ENCODE peak calls at places on chromosome 2, in four cellular contexts. P, A, B and Z are unnamed samples. For H3K4me1, the result is how much of the 10 kb centered on the place peaks cover.

GRCh38 chr2:165587335-165587938 is 117.9 kb downstream of the CSRNP3 start:
- DNase-seq in P (no peak), A (no peak), B (no peak), Z (no peak)

GRCh38 chr2:23782647-23783046 is 144.3 kb downstream of the ATAD2B start:
- DNase-seq in P (no peak), A (no peak), B (no peak), Z (no peak)

GRCh38 chr2:212135739-212136138 is 402.9 kb downstream of the ERBB4 start:
- DNase-seq in P (no peak), A (no peak), B (peak), Z (no peak)

GRCh38 chr2:220510668-220511067 is 883.2 kb downstream of the SLC4A3 start:
- DNase-seq in P (no peak), A (no peak), B (no peak), Z (no peak)

GRCh38 chr2:113965644-113966043 is 75.8 kb downstream of the ACTR3 start:
- DNase-seq in P (no peak), A (no peak), B (peak), Z (no peak)

GRCh38 chr2:54704688-54705605 is 18.5 kb upstream of the EML6 start:
- DNase-seq in P (no peak), A (no peak), B (peak), Z (no peak)

GRCh38 chr2:35871672-35872071 is 483.9 kb upstream of the CRIM1 start:
- DNase-seq in P (no peak), A (no peak), B (peak), Z (no peak)

GRCh38 chr2:217223222-217223930 is 363.5 kb upstream of the TNP1 start:
- DNase-seq in P (no peak), A (no peak), B (peak), Z (no peak)

GRCh38 chr2:182320106-182320505 is 106.7 kb downstream of the PDE1A start:
- DNase-seq in P (no peak), A (no peak), B (no peak), Z (no peak)

GRCh38 chr2:189782221-189782671 is 1.9 kb downstream of the ORMDL1 start:
- DNase-seq in P (no peak), A (no peak), B (no peak), Z (no peak)

GRCh38 chr2:34365937-34366336 is 766.8 kb upstream of the FAM98A start:
- DNase-seq in P (no peak), A (no peak), B (no peak), Z (no peak)

GRCh38 chr2:119011162-119011909 is 69.3 kb downstream of the MARCO start:
- DNase-seq in P (no peak), A (peak), B (peak), Z (peak)

GRCh38 chr2:10536569-10537133 is 88.5 kb upstream of the ODC1 start:
- DNase-seq in P (no peak), A (no peak), B (peak), Z (no peak)

GRCh38 chr2:180970052-180970451 is 10.4 kb upstream of the UBE2E3 start:
- DNase-seq in P (no peak), A (no peak), B (no peak), Z (no peak)

GRCh38 chr2:151907286-151907932 is 79.2 kb upstream of the ARL5A start:
- DNase-seq in P (no peak), A (no peak), B (no peak), Z (no peak)

GRCh38 chr2:129709956-129710598 is 269.4 kb upstream of the RAB6C start:
- DNase-seq in P (no peak), A (no peak), B (no peak), Z (no peak)

GRCh38 chr2:54308186-54308585 is 52.2 kb upstream of the TSPYL6 start:
- DNase-seq in P (no peak), A (no peak), B (no peak), Z (no peak)

GRCh38 chr2:222518570-222519381 is 94.4 kb downstream of the SGPP2 start:
- DNase-seq in P (peak), A (no peak), B (no peak), Z (no peak)

GRCh38 chr2:200376422-200377142 is 70.1 kb downstream of the SPATS2L start:
- DNase-seq in P (no peak), A (peak), B (no peak), Z (peak)

GRCh38 chr2:62539892-62540785 is 34.1 kb upstream of the TMEM17 start:
- DNase-seq in P (no peak), A (no peak), B (peak), Z (no peak)

GRCh38 chr2:202261531-202261930 is 4.0 kb upstream of the NOP58 start:
- DNase-seq in P (no peak), A (no peak), B (peak), Z (no peak)

GRCh38 chr2:240819404-240820013 is 510 bp downstream of the KIF1A start:
- DNase-seq in P (no peak), A (peak), B (no peak), Z (no peak)

GRCh38 chr2:234463626-234464290 is 33.1 kb downstream of the ARL4C start:
- DNase-seq in P (no peak), A (no peak), B (peak), Z (no peak)

GRCh38 chr2:141598982-141599381 is 531.8 kb downstream of the LRP1B start:
- DNase-seq in P (no peak), A (no peak), B (no peak), Z (no peak)

GRCh38 chr2:40224321-40224720 is 227.6 kb downstream of the SLC8A1 start:
- DNase-seq in P (no peak), A (no peak), B (no peak), Z (no peak)

GRCh38 chr2:159683804-159684203 is 28.5 kb upstream of the MARCHF7 start:
- DNase-seq in P (no peak), A (no peak), B (no peak), Z (no peak)

GRCh38 chr2:118065015-118065666 is 23.1 kb upstream of the INSIG2 start:
- DNase-seq in P (no peak), A (no peak), B (no peak), Z (no peak)

GRCh38 chr2:11677146-11678055 is 7.4 kb upstream of the NTSR2 start:
- DNase-seq in P (no peak), A (peak), B (no peak), Z (peak)

GRCh38 chr2:112147796-112148195 is 9.6 kb downstream of the FBLN7 start:
- DNase-seq in P (no peak), A (no peak), B (no peak), Z (no peak)

GRCh38 chr2:16044946-16045456 is 104.7 kb downstream of the MYCN start:
- DNase-seq in P (no peak), A (no peak), B (no peak), Z (no peak)

GRCh38 chr2:86054539-86055082 is 51.1 kb downstream of the POLR1A start:
- DNase-seq in P (no peak), A (no peak), B (no peak), Z (no peak)

GRCh38 chr2:114254875-114255274 is 187.6 kb upstream of the DPP10 start:
- DNase-seq in P (no peak), A (no peak), B (no peak), Z (no peak)

GRCh38 chr2:24489465-24489864 is 1.6 kb upstream of the NCOA1 start:
- DNase-seq in P (no peak), A (no peak), B (no peak), Z (no peak)

GRCh38 chr2:227876536-227876882 is 5.1 kb downstream of the DAW1 start:
- DNase-seq in P (no peak), A (no peak), B (peak), Z (no peak)

GRCh38 chr2:68734688-68735525 is at the start of gene ARHGAP25:
- DNase-seq in P (peak), A (no peak), B (no peak), Z (no peak)

GRCh38 chr2:241545523-241546473 is 12.7 kb upstream of the BOK start:
- DNase-seq in P (no peak), A (no peak), B (no peak), Z (no peak)

GRCh38 chr2:124315221-124315880 is 290.3 kb downstream of the CNTNAP5 start:
- DNase-seq in P (no peak), A (no peak), B (no peak), Z (no peak)

GRCh38 chr2:12649602-12650400 is 66.9 kb upstream of the TRIB2 start:
- DNase-seq in P (peak), A (peak), B (no peak), Z (no peak)

GRCh38 chr2:2056531-2056930 is 274.5 kb downstream of the MYT1L start:
- DNase-seq in P (no peak), A (no peak), B (no peak), Z (no peak)

GRCh38 chr2:2059199-2059598 is 271.9 kb downstream of the MYT1L start:
- DNase-seq in P (no peak), A (no peak), B (no peak), Z (no peak)

GRCh38 chr2:2060431-2060830 is 270.6 kb downstream of the MYT1L start:
- DNase-seq in P (no peak), A (no peak), B (no peak), Z (no peak)

GRCh38 chr2:2057125-2057721 is 273.9 kb downstream of the MYT1L start:
- DNase-seq in P (peak), A (peak), B (peak), Z (peak)

GRCh38 chr2:2061091-2061696 is 269.9 kb downstream of the MYT1L start:
- DNase-seq in P (no peak), A (no peak), B (no peak), Z (no peak)
- H3K27ac ChIP-seq in P (no peak), A (no peak), B (no peak), Z (no peak)

DNA sequence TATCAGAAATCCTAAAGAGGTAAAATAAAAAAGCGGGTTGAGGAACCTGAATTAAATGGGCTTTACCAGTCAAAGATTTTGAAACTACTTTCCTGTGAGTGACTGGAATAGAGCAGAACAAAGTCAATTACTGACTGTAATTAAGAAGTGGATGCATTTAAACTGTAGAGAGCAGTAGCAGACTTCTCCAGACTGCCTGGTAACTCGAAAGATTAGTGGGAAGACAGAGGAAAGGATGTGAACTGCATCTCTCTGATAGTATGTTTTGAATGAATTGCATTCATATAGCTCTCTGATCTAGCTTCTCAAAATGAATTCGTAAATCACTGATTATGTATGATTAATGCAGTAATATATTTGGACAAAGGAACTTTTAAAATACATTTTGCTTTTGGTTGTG is 303.9 kb downstream of the ARHGAP15 start:
- DNase-seq in P (no peak), A (no peak), B (no peak), Z (no peak)
- TF ChIP-seq CTCF in P (peak), A (peak), B (no peak), Z (no peak)

GRCh38 chr2:53091183-53091582 is 676.4 kb upstream of the CHAC2 start:
- DNase-seq in P (no peak), A (no peak), B (no peak), Z (no peak)
- H3K4me1 ChIP-seq in P (under half), A (under half), B (under half), Z (under half)

DNA sequence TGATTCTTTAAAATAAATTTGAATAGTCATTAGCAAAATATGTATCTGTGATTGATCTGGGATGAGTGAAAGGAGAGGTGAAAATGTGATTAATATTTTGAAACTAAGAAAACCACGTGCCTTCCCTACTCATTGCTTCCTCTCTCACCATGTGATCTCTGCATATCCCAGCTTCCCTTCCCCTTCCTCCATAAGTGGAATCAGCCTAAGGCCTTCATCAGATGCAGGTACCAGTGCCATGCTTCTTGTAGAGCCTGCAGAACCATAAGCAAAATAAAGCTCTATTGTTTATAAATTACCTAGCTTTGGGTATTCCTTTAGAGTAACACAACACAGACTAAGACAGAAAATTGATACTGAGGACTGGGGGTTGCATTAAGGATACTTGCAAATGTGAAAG is 11.2 kb upstream of the STAT1 start:
- DNase-seq in P (no peak), A (no peak), B (no peak), Z (no peak)
- H3K27ac ChIP-seq in P (no peak), A (no peak), B (no peak), Z (no peak)

DNA sequence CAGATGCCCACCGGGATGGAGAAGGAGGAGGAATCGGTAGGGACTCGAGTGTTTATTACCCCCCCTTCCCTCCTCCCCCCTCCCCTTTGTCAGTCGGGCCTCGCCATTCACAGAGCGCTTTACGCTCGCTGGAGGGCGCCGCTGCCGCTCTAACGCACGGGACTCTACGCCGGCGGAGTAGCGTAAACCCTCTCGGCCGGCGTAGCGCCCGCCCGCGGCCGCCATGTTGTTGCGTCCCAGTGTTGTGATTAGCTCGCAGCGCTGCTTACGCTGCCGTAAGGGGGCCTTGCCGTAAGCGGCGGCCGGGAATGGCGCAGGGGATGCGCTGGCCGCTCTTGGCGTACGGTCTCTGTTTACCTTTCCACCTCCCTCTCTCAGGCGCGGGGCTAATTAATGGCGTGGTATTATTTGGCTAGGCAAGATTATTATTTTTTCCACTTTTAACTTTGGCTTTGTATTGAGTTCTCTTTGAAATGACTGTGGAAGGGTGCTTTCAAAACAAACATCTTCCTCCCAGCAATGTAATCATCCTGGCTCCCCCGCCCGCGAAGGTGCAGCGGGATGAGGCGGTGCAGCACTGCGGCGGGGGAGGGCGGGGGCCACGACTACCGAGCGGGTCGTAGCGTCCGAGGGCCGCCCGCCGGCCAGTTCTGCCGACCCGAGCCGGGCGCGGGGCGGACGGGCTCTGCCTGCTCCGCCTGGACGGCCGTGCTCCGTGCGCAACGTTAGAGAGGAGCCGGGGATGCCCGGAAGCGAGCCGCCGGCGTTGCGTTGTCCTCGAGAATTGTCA is 779 bp downstream of the EPC2 start:
- DNase-seq in P (peak), A (peak), B (peak), Z (peak)
- TF ChIP-seq CTCF in P (peak), A (peak), B (no peak), Z (peak)

DNA sequence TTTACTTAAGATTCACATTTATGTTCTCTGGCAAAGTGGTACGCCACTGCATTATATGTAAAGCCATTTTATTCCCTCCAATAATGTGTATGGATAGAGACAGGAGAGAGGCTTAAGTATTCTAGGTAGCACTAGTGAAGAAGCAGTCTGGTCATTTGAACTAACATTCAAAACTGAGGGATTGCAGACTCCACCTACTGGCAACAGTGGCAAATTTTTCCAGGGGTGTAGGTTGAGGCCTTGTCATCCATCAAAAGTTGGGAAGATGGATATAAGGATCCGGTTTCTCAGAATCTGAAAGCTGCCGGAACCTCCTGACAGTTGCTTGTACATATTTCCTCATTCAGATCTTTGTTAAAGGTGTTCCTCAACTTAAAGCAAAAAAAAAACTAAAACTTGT is 465.5 kb upstream of the FSHR start:
- DNase-seq in P (no peak), A (no peak), B (peak), Z (no peak)
- H3K4me1 ChIP-seq in P (under half), A (under half), B (under half), Z (under half)

DNA sequence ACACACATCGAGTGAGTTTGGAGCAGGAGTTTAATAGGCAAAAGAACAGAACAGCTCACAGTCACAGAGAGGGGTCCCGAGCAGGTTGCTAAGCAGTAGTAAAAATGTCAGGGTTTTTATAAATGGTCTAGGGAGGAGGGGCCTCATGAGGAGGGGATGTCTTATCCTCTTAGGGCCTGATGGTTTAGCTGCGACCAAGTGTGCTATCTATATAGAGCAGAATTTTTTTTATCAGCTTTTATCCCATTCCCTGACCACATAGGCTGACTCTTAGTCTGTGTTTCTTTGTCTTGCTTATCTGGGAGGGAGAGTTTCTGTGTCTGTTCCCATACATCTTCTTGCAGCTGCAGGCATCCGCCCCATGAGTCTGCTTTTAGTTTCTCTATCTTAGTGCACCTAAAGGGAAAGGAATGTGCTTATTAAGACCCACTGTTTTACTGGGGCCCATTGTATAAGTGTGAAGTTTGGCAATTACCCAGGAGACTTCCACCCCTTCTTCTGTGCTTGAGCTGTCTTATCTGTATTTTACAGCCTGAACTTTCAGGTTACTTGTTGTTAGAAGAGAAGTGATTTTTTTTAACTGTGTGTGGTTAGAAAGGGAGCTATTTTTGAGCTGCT is 30.4 kb upstream of the GMCL1 start:
- DNase-seq in P (no peak), A (no peak), B (no peak), Z (no peak)
- H3K27ac ChIP-seq in P (peak), A (peak), B (peak), Z (no peak)

GRCh38 chr2:127422631-127423475 is 4.6 kb downstream of the PROC start:
- DNase-seq in P (no peak), A (no peak), B (no peak), Z (no peak)

GRCh38 chr2:127423476-127423840 is 5.2 kb downstream of the PROC start:
- DNase-seq in P (no peak), A (no peak), B (no peak), Z (no peak)

GRCh38 chr2:127424598-127425379 is 6.6 kb downstream of the PROC start:
- DNase-seq in P (no peak), A (no peak), B (no peak), Z (no peak)

GRCh38 chr2:127421871-127422618 is 3.8 kb downstream of the PROC start:
- DNase-seq in P (no peak), A (no peak), B (no peak), Z (no peak)

GRCh38 chr2:127423880-127424279 is 5.7 kb downstream of the PROC start:
- DNase-seq in P (no peak), A (no peak), B (no peak), Z (no peak)
- TF ChIP-seq CTCF in P (no peak), A (no peak), B (no peak), Z (no peak)

DNA sequence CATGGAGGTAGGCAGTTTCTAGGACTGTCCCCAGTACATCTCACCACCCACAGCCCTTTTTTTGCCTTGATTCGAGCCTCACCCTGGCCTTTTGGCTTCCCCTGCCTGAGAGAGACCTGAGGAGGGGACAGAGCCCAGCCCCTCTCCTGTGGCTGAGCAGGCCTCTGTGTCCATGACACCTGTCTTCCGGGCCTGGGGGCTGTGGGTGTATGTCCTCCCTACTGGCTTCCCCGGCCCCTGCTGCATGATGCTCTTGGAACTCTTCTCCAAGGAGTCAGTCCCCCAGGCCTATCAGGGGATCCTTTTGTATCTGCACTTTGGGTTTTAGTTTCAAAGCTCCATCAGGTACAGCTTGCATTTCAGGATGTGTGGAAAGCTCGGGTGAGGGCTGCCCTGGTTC is 80.4 kb downstream of the STPG4 start:
- DNase-seq in P (no peak), A (no peak), B (no peak), Z (no peak)
- H3K4me1 ChIP-seq in P (under half), A (half or more), B (half or more), Z (under half)

GRCh38 chr2:29606105-29606871 is 315.1 kb downstream of the ALK start:
- DNase-seq in P (no peak), A (no peak), B (no peak), Z (no peak)
- H3K27ac ChIP-seq in P (no peak), A (no peak), B (no peak), Z (no peak)